ENCODE peak calls at places on chromosomes 3 and 15, in nine cellular contexts. Y is spleen, X is endothelial cell, P is lower lobe of right lung, Z is neural progenitor cell, C is OCI-LY7, J is chondrocyte, M is cardiac fibroblast, F is Calu3. B is an unnamed sample.

GRCh38 chr3:149377408-149378111 is at the start of gene TM4SF1:
- DNase-seq in Y (no peak), X (no peak), P (peak; percentile 61), Z (no peak), C (no peak), J (no peak), M (peak; percentile 98), F (peak; percentile 97), B (no peak)

GRCh38 chr3:48398701-48399386 is 26.8 kb downstream of the FBXW12 start:
- DNase-seq in Y (peak; percentile 70), X (no peak), P (no peak), Z (no peak), C (no peak), J (no peak), M (no peak), F (no peak), B (no peak)

GRCh38 chr3:102035118-102035517 is 185.8 kb downstream of the NFKBIZ start:
- DNase-seq in Y (no peak), X (no peak), P (no peak), Z (no peak), C (no peak), J (no peak), M (no peak), F (no peak), B (no peak)

GRCh38 chr3:197428117-197428761 is 127.5 kb downstream of the BDH1 start:
- DNase-seq in Y (no peak), X (no peak), P (no peak), Z (peak; percentile 47), C (no peak), J (no peak), M (peak; percentile 29), F (peak; percentile 61), B (no peak)

GRCh38 chr15:60803059-60803458 is 324.1 kb upstream of the ICE2 start:
- DNase-seq in Y (no peak), X (no peak), P (no peak), Z (no peak), C (no peak), J (no peak), M (no peak), F (no peak), B (no peak)

GRCh38 chr3:27224197-27224596 is 145.0 kb downstream of the NEK10 start:
- DNase-seq in Y (no peak), X (no peak), P (no peak), Z (no peak), C (no peak), J (no peak), M (peak; percentile 64), F (no peak), B (no peak)

GRCh38 chr3:131714585-131715220 is 211.9 kb upstream of the MRPL3 start:
- DNase-seq in Y (no peak), X (no peak), P (no peak), Z (no peak), C (no peak), J (no peak), M (no peak), F (no peak), B (no peak)

GRCh38 chr15:73268457-73268856 is 100.3 kb downstream of the HCN4 start:
- DNase-seq in Y (no peak), X (no peak), P (no peak), Z (no peak), C (no peak), J (no peak), M (no peak), F (no peak), B (no peak)

GRCh38 chr3:94158461-94158860 is 95.6 kb downstream of the NSUN3 start:
- DNase-seq in Y (no peak), X (no peak), P (no peak), Z (no peak), C (no peak), J (no peak), M (no peak), F (no peak), B (no peak)
- TF ChIP-seq CTCF in Y (no peak), X (no peak), P (no peak), Z (no peak), C (no peak), J (no peak), M (no peak), F (no peak), B (no peak)

GRCh38 chr3:128503164-128503651 is 10.2 kb upstream of the GATA2 start:
- DNase-seq in Y (peak; percentile 53), X (no peak), P (no peak), Z (peak; percentile 52), C (no peak), J (no peak), M (no peak), F (peak; percentile 34), B (no peak)
- TF ChIP-seq CTCF in Y (no peak), X (no peak), P (no peak), Z (peak; percentile 48), C (peak; percentile 15), J (peak; percentile 55), M (peak; percentile 14), F (peak; percentile 22), B (no peak)

DNA sequence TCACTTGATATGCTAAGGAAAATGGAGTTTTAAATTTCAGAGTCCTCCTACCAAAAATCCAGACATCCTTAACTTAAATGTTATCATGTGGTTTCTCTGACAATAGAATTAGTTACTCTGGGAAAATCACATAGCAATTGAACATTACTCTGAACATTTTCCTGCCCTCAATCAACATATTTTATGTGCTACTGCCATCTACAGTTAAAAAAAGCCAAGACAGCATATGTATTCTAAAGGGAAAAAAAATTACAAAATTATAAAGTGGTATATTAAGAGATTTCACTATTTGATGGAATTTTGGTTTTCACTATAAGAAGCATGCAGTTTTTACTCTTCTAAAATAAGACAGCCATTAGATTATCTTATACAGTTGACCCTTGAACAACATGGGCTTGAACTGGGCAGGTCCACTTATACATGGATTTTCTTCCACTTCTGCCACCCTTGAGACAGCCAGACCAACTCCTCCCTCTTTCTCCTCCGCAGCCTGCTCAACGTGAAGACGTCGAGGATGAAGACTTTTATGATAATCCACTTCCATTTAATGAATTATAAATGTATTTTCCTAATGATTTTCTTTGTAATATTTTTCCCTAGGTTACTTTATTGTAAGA is 122.3 kb downstream of the ATP1B3 start:
- DNase-seq in Y (no peak), X (no peak), P (no peak), Z (no peak), C (no peak), J (no peak), M (peak; percentile 38), F (no peak), B (no peak)
- TF ChIP-seq CTCF in Y (peak; percentile 21), X (no peak), P (peak; percentile 25), Z (no peak), C (peak; percentile 51), J (peak; percentile 81), M (peak; percentile 38), F (peak; percentile 36), B (no peak)

DNA sequence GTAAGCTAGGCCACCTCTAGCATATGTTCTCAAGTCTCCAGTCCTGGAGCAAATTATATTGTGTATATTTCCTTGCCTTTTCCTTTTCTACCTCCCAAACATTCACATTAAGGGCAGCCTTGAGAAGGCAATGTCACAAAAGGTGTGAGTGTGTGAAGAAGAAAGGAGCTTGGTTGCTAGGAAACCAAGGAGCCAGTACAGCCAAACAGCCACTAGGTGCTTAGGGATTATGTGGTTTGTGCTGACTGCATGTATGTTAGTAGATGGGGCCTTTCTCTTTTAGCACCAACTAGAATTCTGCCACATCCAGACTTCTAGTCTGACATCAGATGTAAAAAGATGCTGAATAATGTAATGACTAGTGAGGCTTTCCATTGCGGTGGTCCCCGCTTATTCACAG is 118.8 kb upstream of the DAZL start:
- DNase-seq in Y (no peak), X (peak; percentile 4), P (no peak), Z (peak; percentile 82), C (peak; percentile 13), J (no peak), M (peak; percentile 47), F (no peak), B (no peak)
- TF ChIP-seq CTCF in Y (no peak), X (no peak), P (no peak), Z (peak; percentile 51), C (peak; percentile 30), J (peak; percentile 24), M (peak; percentile 50), F (no peak), B (no peak)

DNA sequence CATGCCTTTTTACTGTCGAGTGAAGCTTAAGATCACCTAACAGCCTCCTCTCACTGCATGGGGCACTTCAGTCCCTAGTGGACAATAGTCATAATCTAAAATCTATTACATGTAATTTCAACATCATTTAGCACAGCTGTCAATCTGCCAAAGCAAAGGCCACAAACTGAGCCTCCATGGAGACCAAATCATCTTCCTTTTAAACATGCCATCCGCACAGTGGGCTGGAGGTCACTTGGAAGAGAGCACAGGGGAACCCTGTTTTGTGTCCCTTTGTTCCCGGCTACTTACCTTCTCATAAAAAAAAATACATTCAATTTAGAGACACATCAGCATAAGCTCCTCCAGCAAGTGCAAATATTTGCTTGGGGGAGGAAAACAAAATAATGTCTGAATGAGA is 167.3 kb downstream of the SQOR start:
- DNase-seq in Y (no peak), X (no peak), P (no peak), Z (peak; percentile 20), C (no peak), J (no peak), M (no peak), F (no peak), B (no peak)
- TF ChIP-seq CTCF in Y (no peak), X (no peak), P (no peak), Z (no peak), C (no peak), J (no peak), M (no peak), F (no peak), B (no peak)